ENCODE peak calls at places on chromosomes 4 and X, in ten cellular contexts. V is breast epithelium; Q is psoas muscle; Z is left ventricle myocardium inferior; S is SJSA1; D is heart right ventricle; U is lower lobe of right lung; Y is CD8-positive, alpha-beta T cell; I is CD4-positive, alpha-beta memory T cell; C is ovary. T is an unnamed sample.

GRCh38 chrX:110407910-110408545 is 49.4 kb downstream of the RTL9 start:
- DNase-seq in V (no peak), Q (no peak), Z (no peak), S (peak; percentile 28), D (peak; percentile 56), U (no peak), Y (peak; percentile 31), I (peak; percentile 45), C (no peak), T (no peak)

GRCh38 chr4:3702084-3702521 is 64.1 kb upstream of the ADRA2C start:
- DNase-seq in V (no peak), Q (no peak), Z (no peak), S (no peak), D (no peak), U (peak; percentile 18), Y (no peak), I (no peak), C (no peak), T (no peak)

GRCh38 chr4:56183344-56183959 is 203.8 kb downstream of the AASDH start:
- DNase-seq in V (no peak), Q (no peak), Z (no peak), S (no peak), D (no peak), U (no peak), Y (no peak), I (no peak), C (no peak), T (no peak)

GRCh38 chr4:77619408-77619807 is 13.8 kb downstream of the CXCL13 start:
- DNase-seq in V (no peak), Q (no peak), Z (no peak), S (no peak), D (no peak), U (no peak), Y (no peak), I (no peak), C (no peak), T (no peak)

GRCh38 chrX:114619874-114620273 is 36.0 kb downstream of the HTR2C start:
- DNase-seq in V (no peak), Q (no peak), Z (no peak), S (no peak), D (no peak), U (no peak), Y (no peak), I (no peak), C (no peak), T (no peak)

GRCh38 chr4:77092832-77093800 is 17.3 kb upstream of the CCNI start:
- DNase-seq in V (no peak), Q (no peak), Z (no peak), S (peak; percentile 15), D (no peak), U (no peak), Y (no peak), I (no peak), C (no peak), T (no peak)

GRCh38 chr4:80097395-80098177 is 24.6 kb upstream of the ANTXR2 start:
- DNase-seq in V (no peak), Q (peak; percentile 30), Z (peak; percentile 56), S (peak; percentile 23), D (peak; percentile 76), U (no peak), Y (no peak), I (no peak), C (no peak), T (no peak)

GRCh38 chr4:14254806-14255445 is 627.4 kb upstream of the BOD1L1 start:
- DNase-seq in V (no peak), Q (no peak), Z (no peak), S (no peak), D (no peak), U (no peak), Y (no peak), I (no peak), C (no peak), T (no peak)

GRCh38 chr4:25817059-25817681 is 45.6 kb downstream of the SEL1L3 start:
- DNase-seq in V (no peak), Q (no peak), Z (no peak), S (peak; percentile 39), D (no peak), U (no peak), Y (no peak), I (no peak), C (no peak), T (no peak)

GRCh38 chrX:259692-260355 is 21.4 kb upstream of the PLCXD1 start:
- DNase-seq in V (no peak), Q (no peak), Z (no peak), S (no peak), D (no peak), U (peak; percentile 30), Y (no peak), I (no peak), C (no peak), T (no peak)

GRCh38 chr4:87321888-87322287 is 794 bp downstream of the HSD17B13 start:
- DNase-seq in V (no peak), Q (no peak), Z (no peak), S (no peak), D (no peak), U (no peak), Y (no peak), I (no peak), C (no peak), T (no peak)

GRCh38 chrX:21813612-21814368 is 25.6 kb upstream of the MBTPS2 start:
- DNase-seq in V (no peak), Q (no peak), Z (no peak), S (no peak), D (no peak), U (no peak), Y (no peak), I (no peak), C (no peak), T (no peak)

GRCh38 chr4:256492-256891 is 48.8 kb downstream of the ZNF732 start:
- DNase-seq in V (no peak), Q (no peak), Z (no peak), S (no peak), D (no peak), U (no peak), Y (no peak), I (no peak), C (no peak), T (no peak)
- H3K9me3 ChIP-seq in V (peaks cover 63% of the 10 kb centered on the region), Q (peaks cover 70% of the 10 kb centered on the region), Z (peaks cover 100% of the 10 kb centered on the region), S (no peaks in the 10 kb centered on the region), D (peaks cover 5% of the 10 kb centered on the region), U (peaks cover 98% of the 10 kb centered on the region), Y (peaks cover 19% of the 10 kb centered on the region), I (peaks cover 35% of the 10 kb centered on the region), C (no peaks in the 10 kb centered on the region), T (peaks cover 22% of the 10 kb centered on the region)

GRCh38 chrX:145919400-145919799 is 101.8 kb downstream of the SLITRK2 start:
- DNase-seq in V (no peak), Q (no peak), Z (no peak), S (no peak), D (no peak), U (no peak), Y (no peak), I (no peak), C (no peak), T (no peak)
- H3K9me3 ChIP-seq in V (no peaks in the 10 kb centered on the region), Q (no peaks in the 10 kb centered on the region), Z (no peaks in the 10 kb centered on the region), S (no peaks in the 10 kb centered on the region), D (no peaks in the 10 kb centered on the region), U (no peaks in the 10 kb centered on the region), Y (no peaks in the 10 kb centered on the region), I (no peaks in the 10 kb centered on the region), C (no peaks in the 10 kb centered on the region), T (no peaks in the 10 kb centered on the region)

GRCh38 chrX:80431502-80431832 is 11.2 kb downstream of the TENT5D start:
- DNase-seq in V (no peak), Q (no peak), Z (no peak), S (no peak), D (no peak), U (no peak), Y (no peak), I (no peak), C (no peak), T (no peak)

GRCh38 chrX:80430826-80431501 is 10.7 kb downstream of the TENT5D start:
- DNase-seq in V (no peak), Q (no peak), Z (no peak), S (no peak), D (no peak), U (no peak), Y (no peak), I (no peak), C (no peak), T (no peak)

GRCh38 chrX:80432863-80433262 is 12.6 kb downstream of the TENT5D start:
- DNase-seq in V (no peak), Q (no peak), Z (no peak), S (no peak), D (no peak), U (no peak), Y (no peak), I (no peak), C (no peak), T (no peak)

GRCh38 chrX:80432441-80432840 is 12.2 kb downstream of the TENT5D start:
- DNase-seq in V (no peak), Q (no peak), Z (no peak), S (no peak), D (no peak), U (no peak), Y (no peak), I (no peak), C (no peak), T (no peak)
- H3K9me3 ChIP-seq in V (peaks cover 3% of the 10 kb centered on the region), Q (no peaks in the 10 kb centered on the region), Z (no peaks in the 10 kb centered on the region), S (no peaks in the 10 kb centered on the region), D (no peaks in the 10 kb centered on the region), U (no peaks in the 10 kb centered on the region), Y (no peaks in the 10 kb centered on the region), I (no peaks in the 10 kb centered on the region), C (no peaks in the 10 kb centered on the region), T (no peaks in the 10 kb centered on the region)

GRCh38 chrX:97096385-97096784 is 212.7 kb downstream of the RPA4 start:
- DNase-seq in V (no peak), Q (no peak), Z (no peak), S (no peak), D (no peak), U (no peak), Y (no peak), I (no peak), C (no peak), T (no peak)
- H3K9me3 ChIP-seq in V (no peaks in the 10 kb centered on the region), Q (no peaks in the 10 kb centered on the region), Z (no peaks in the 10 kb centered on the region), S (no peaks in the 10 kb centered on the region), D (no peaks in the 10 kb centered on the region), U (no peaks in the 10 kb centered on the region), Y (no peaks in the 10 kb centered on the region), I (no peaks in the 10 kb centered on the region), C (no peaks in the 10 kb centered on the region), T (no peaks in the 10 kb centered on the region)

GRCh38 chr4:477686-478085 is 21.3 kb downstream of the ZNF721 start:
- DNase-seq in V (no peak), Q (no peak), Z (no peak), S (no peak), D (no peak), U (no peak), Y (no peak), I (no peak), C (no peak), T (no peak)

GRCh38 chr4:476501-476900 is 22.5 kb downstream of the ZNF721 start:
- DNase-seq in V (no peak), Q (no peak), Z (no peak), S (no peak), D (no peak), U (no peak), Y (no peak), I (no peak), C (no peak), T (no peak)

GRCh38 chr4:473575-474457 is 25.1 kb downstream of the ZNF721 start:
- DNase-seq in V (peak; percentile 98), Q (peak; percentile 93), Z (peak; percentile 95), S (peak; percentile 83), D (peak; percentile 98), U (peak; percentile 95), Y (peak; percentile 96), I (peak; percentile 96), C (peak; percentile 93), T (peak; percentile 82)

GRCh38 chr4:475962-476361 is 23.0 kb downstream of the ZNF721 start:
- DNase-seq in V (no peak), Q (no peak), Z (no peak), S (no peak), D (no peak), U (no peak), Y (no peak), I (no peak), C (no peak), T (no peak)

GRCh38 chr4:472881-473574 is 25.9 kb downstream of the ZNF721 start:
- DNase-seq in V (no peak), Q (no peak), Z (no peak), S (no peak), D (no peak), U (no peak), Y (no peak), I (peak; percentile 46), C (no peak), T (no peak)
- H3K9me3 ChIP-seq in V (peaks cover 26% of the 10 kb centered on the region), Q (peaks cover 38% of the 10 kb centered on the region), Z (peaks cover 36% of the 10 kb centered on the region), S (no peaks in the 10 kb centered on the region), D (no peaks in the 10 kb centered on the region), U (peaks cover 32% of the 10 kb centered on the region), Y (peaks cover 26% of the 10 kb centered on the region), I (peaks cover 22% of the 10 kb centered on the region), C (no peaks in the 10 kb centered on the region), T (peaks cover 31% of the 10 kb centered on the region)